ENCODE peak calls at places on chromosomes 2 and 18, in nine cellular contexts. One of them, this sample, is unnamed.

GRCh38 chr18:50560681-50561629 is 1.1 kb downstream of the MAPK4 start:
- DNase-seq in psoas muscle: no peak
- DNase-seq in IMR-90: no peak
- DNase-seq in left lung: peak; percentile 74
- DNase-seq in adrenal gland: peak; percentile 77
- DNase-seq in left ventricle myocardium inferior: no peak
- DNase-seq in neural progenitor cell: peak; percentile 61
- DNase-seq in spleen: no peak
- DNase-seq in ascending aorta: no peak
- DNase-seq in this sample: no peak

GRCh38 chr2:75595541-75596395 is 35.0 kb upstream of the EVA1A start:
- DNase-seq in left ventricle myocardium inferior: no peak
- DNase-seq in psoas muscle: no peak
- DNase-seq in adrenal gland: no peak
- DNase-seq in neural progenitor cell: no peak
- DNase-seq in spleen: no peak
- DNase-seq in left lung: no peak
- DNase-seq in IMR-90: peak; percentile 95
- DNase-seq in ascending aorta: no peak
- DNase-seq in this sample: no peak

GRCh38 chr18:9536354-9537152 is 61.2 kb downstream of the RALBP1 start:
- DNase-seq in ascending aorta: no peak
- DNase-seq in spleen: no peak
- DNase-seq in left ventricle myocardium inferior: no peak
- DNase-seq in IMR-90: peak; percentile 61
- DNase-seq in neural progenitor cell: no peak
- DNase-seq in adrenal gland: no peak
- DNase-seq in psoas muscle: no peak
- DNase-seq in left lung: no peak
- DNase-seq in this sample: no peak

GRCh38 chr18:58251416-58251815 is 207.4 kb downstream of the NEDD4L start:
- DNase-seq in adrenal gland: no peak
- DNase-seq in left ventricle myocardium inferior: no peak
- DNase-seq in left lung: no peak
- DNase-seq in psoas muscle: no peak
- DNase-seq in ascending aorta: no peak
- DNase-seq in spleen: no peak
- DNase-seq in IMR-90: peak; percentile 31
- DNase-seq in neural progenitor cell: no peak
- DNase-seq in this sample: no peak

GRCh38 chr2:73111300-73112025 is 1.3 kb downstream of the RAB11FIP5 start:
- DNase-seq in psoas muscle: peak; percentile 34
- DNase-seq in left lung: no peak
- DNase-seq in left ventricle myocardium inferior: no peak
- DNase-seq in spleen: peak; percentile 83
- DNase-seq in ascending aorta: peak; percentile 75
- DNase-seq in IMR-90: no peak
- DNase-seq in neural progenitor cell: peak; percentile 60
- DNase-seq in adrenal gland: peak; percentile 59
- DNase-seq in this sample: peak; percentile 66

GRCh38 chr2:167293172-167293781 is 405.0 kb downstream of the XIRP2 start:
- DNase-seq in IMR-90: peak; percentile 16
- DNase-seq in neural progenitor cell: peak; percentile 59
- DNase-seq in spleen: no peak
- DNase-seq in psoas muscle: peak; percentile 18
- DNase-seq in adrenal gland: no peak
- DNase-seq in left lung: peak; percentile 81
- DNase-seq in left ventricle myocardium inferior: no peak
- DNase-seq in ascending aorta: no peak
- DNase-seq in this sample: no peak

GRCh38 chr2:231648579-231649174 is 56.0 kb downstream of the TEX44 start:
- DNase-seq in left lung: peak; percentile 92
- DNase-seq in spleen: peak; percentile 89
- DNase-seq in adrenal gland: peak; percentile 69
- DNase-seq in left ventricle myocardium inferior: peak; percentile 70
- DNase-seq in ascending aorta: peak; percentile 82
- DNase-seq in neural progenitor cell: peak; percentile 69
- DNase-seq in psoas muscle: peak; percentile 72
- DNase-seq in IMR-90: peak; percentile 50
- DNase-seq in this sample: peak; percentile 63

GRCh38 chr2:81991282-81991681 is 1686.7 kb upstream of the LRRTM1 start:
- DNase-seq in adrenal gland: no peak
- DNase-seq in ascending aorta: no peak
- DNase-seq in left lung: no peak
- DNase-seq in psoas muscle: no peak
- DNase-seq in neural progenitor cell: no peak
- DNase-seq in IMR-90: no peak
- DNase-seq in left ventricle myocardium inferior: no peak
- DNase-seq in spleen: no peak
- DNase-seq in this sample: no peak

GRCh38 chr18:62179213-62179612 is 7.6 kb downstream of the PIGN start:
- DNase-seq in psoas muscle: no peak
- DNase-seq in spleen: no peak
- DNase-seq in ascending aorta: no peak
- DNase-seq in left lung: no peak
- DNase-seq in adrenal gland: no peak
- DNase-seq in left ventricle myocardium inferior: no peak
- DNase-seq in IMR-90: no peak
- DNase-seq in neural progenitor cell: no peak
- DNase-seq in this sample: no peak

GRCh38 chr18:44866103-44866502 is 185.4 kb downstream of the SETBP1 start:
- DNase-seq in IMR-90: no peak
- DNase-seq in ascending aorta: no peak
- DNase-seq in adrenal gland: no peak
- DNase-seq in psoas muscle: no peak
- DNase-seq in neural progenitor cell: no peak
- DNase-seq in spleen: no peak
- DNase-seq in left lung: no peak
- DNase-seq in left ventricle myocardium inferior: no peak
- DNase-seq in this sample: no peak

GRCh38 chr18:22816266-22817176 is 116.6 kb upstream of the RBBP8 start:
- DNase-seq in adrenal gland: no peak
- DNase-seq in left lung: peak; percentile 66
- DNase-seq in ascending aorta: no peak
- DNase-seq in left ventricle myocardium inferior: no peak
- DNase-seq in psoas muscle: no peak
- DNase-seq in IMR-90: no peak
- DNase-seq in neural progenitor cell: no peak
- DNase-seq in spleen: no peak
- DNase-seq in this sample: no peak

GRCh38 chr2:140504596-140504995 is 1626.2 kb downstream of the LRP1B start:
- DNase-seq in neural progenitor cell: no peak
- DNase-seq in left ventricle myocardium inferior: no peak
- DNase-seq in spleen: no peak
- DNase-seq in IMR-90: no peak
- DNase-seq in adrenal gland: no peak
- DNase-seq in left lung: no peak
- DNase-seq in psoas muscle: no peak
- DNase-seq in ascending aorta: no peak
- DNase-seq in this sample: no peak

GRCh38 chr18:22831441-22831904 is 101.7 kb upstream of the RBBP8 start:
- DNase-seq in adrenal gland: no peak
- DNase-seq in spleen: no peak
- DNase-seq in ascending aorta: no peak
- DNase-seq in left ventricle myocardium inferior: no peak
- DNase-seq in left lung: no peak
- DNase-seq in psoas muscle: no peak
- DNase-seq in IMR-90: peak; percentile 91
- DNase-seq in neural progenitor cell: no peak
- DNase-seq in this sample: no peak

GRCh38 chr2:27961997-27962396 is 71.5 kb downstream of the BABAM2 start:
- DNase-seq in neural progenitor cell: no peak
- DNase-seq in left lung: no peak
- DNase-seq in left ventricle myocardium inferior: no peak
- DNase-seq in IMR-90: peak; percentile 67
- DNase-seq in ascending aorta: no peak
- DNase-seq in spleen: no peak
- DNase-seq in adrenal gland: peak; percentile 29
- DNase-seq in psoas muscle: no peak
- DNase-seq in this sample: no peak

GRCh38 chr2:102735431-102736130 is 26.2 kb upstream of the TMEM182 start:
- DNase-seq in adrenal gland: no peak
- DNase-seq in left ventricle myocardium inferior: no peak
- DNase-seq in spleen: no peak
- DNase-seq in neural progenitor cell: peak; percentile 39
- DNase-seq in psoas muscle: peak; percentile 18
- DNase-seq in IMR-90: peak; percentile 15
- DNase-seq in ascending aorta: no peak
- DNase-seq in left lung: no peak
- DNase-seq in this sample: no peak

GRCh38 chr2:446963-447540 is 159.2 kb upstream of the ALKAL2 start:
- DNase-seq in IMR-90: no peak
- DNase-seq in left ventricle myocardium inferior: no peak
- DNase-seq in adrenal gland: no peak
- DNase-seq in ascending aorta: no peak
- DNase-seq in left lung: no peak
- DNase-seq in psoas muscle: no peak
- DNase-seq in neural progenitor cell: peak; percentile 51
- DNase-seq in spleen: no peak
- DNase-seq in this sample: no peak

GRCh38 chr2:74572178-74572925 is 17.8 kb downstream of the DOK1 start:
- DNase-seq in neural progenitor cell: no peak
- DNase-seq in IMR-90: no peak
- DNase-seq in spleen: no peak
- DNase-seq in ascending aorta: no peak
- DNase-seq in left ventricle myocardium inferior: no peak
- DNase-seq in left lung: no peak
- DNase-seq in adrenal gland: no peak
- DNase-seq in psoas muscle: no peak
- DNase-seq in this sample: no peak
- TF ChIP-seq CTCF in neural progenitor cell: peak; percentile 42
- TF ChIP-seq CTCF in IMR-90: no peak
- TF ChIP-seq CTCF in spleen: no peak
- TF ChIP-seq CTCF in ascending aorta: no peak
- TF ChIP-seq CTCF in left ventricle myocardium inferior: no peak
- TF ChIP-seq CTCF in left lung: no peak
- TF ChIP-seq CTCF in adrenal gland: no peak
- TF ChIP-seq CTCF in psoas muscle: no peak
- TF ChIP-seq CTCF in this sample: no peak

GRCh38 chr2:11560806-11561205 is 27.0 kb downstream of the GREB1 start:
- DNase-seq in IMR-90: no peak
- DNase-seq in neural progenitor cell: no peak
- DNase-seq in ascending aorta: peak; percentile 15
- DNase-seq in adrenal gland: no peak
- DNase-seq in psoas muscle: no peak
- DNase-seq in left ventricle myocardium inferior: no peak
- DNase-seq in left lung: no peak
- DNase-seq in spleen: peak; percentile 19
- DNase-seq in this sample: no peak

GRCh38 chr2:11559066-11559785 is 25.4 kb downstream of the GREB1 start:
- DNase-seq in left ventricle myocardium inferior: no peak
- DNase-seq in adrenal gland: no peak
- DNase-seq in neural progenitor cell: peak; percentile 68
- DNase-seq in left lung: no peak
- DNase-seq in IMR-90: no peak
- DNase-seq in psoas muscle: no peak
- DNase-seq in spleen: peak; percentile 21
- DNase-seq in ascending aorta: peak; percentile 12
- DNase-seq in this sample: peak; percentile 42

GRCh38 chr2:11558206-11558886 is 24.5 kb downstream of the GREB1 start:
- DNase-seq in left lung: no peak
- DNase-seq in psoas muscle: peak; percentile 27
- DNase-seq in left ventricle myocardium inferior: no peak
- DNase-seq in adrenal gland: no peak
- DNase-seq in IMR-90: no peak
- DNase-seq in neural progenitor cell: no peak
- DNase-seq in spleen: peak; percentile 37
- DNase-seq in ascending aorta: peak; percentile 19
- DNase-seq in this sample: no peak

GRCh38 chr2:11562011-11562410 is 28.2 kb downstream of the GREB1 start:
- DNase-seq in spleen: no peak
- DNase-seq in left ventricle myocardium inferior: no peak
- DNase-seq in adrenal gland: peak; percentile 50
- DNase-seq in psoas muscle: no peak
- DNase-seq in ascending aorta: peak; percentile 50
- DNase-seq in neural progenitor cell: no peak
- DNase-seq in IMR-90: no peak
- DNase-seq in left lung: no peak
- DNase-seq in this sample: no peak

DNA sequence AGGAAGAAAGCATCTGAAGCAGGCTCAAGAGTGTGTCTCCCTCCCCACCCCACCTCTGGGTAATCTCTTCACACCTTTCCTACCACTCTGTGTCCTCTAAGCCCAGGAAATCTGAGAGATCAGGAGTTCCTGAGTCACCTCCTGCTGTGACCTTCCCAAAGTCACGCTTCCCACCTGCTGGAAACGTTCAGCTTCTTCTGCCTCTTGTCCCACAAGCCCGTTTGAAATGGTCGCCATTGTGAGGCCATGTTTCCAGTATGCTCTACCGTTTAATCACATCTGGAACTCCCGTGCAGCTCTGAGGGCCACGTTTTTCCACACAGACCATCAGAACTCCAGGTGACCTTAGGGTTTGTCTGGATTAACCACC is 25.9 kb downstream of the GREB1 start:
- DNase-seq in psoas muscle: no peak
- DNase-seq in left ventricle myocardium inferior: no peak
- DNase-seq in spleen: peak; percentile 22
- DNase-seq in ascending aorta: peak; percentile 25
- DNase-seq in adrenal gland: no peak
- DNase-seq in left lung: no peak
- DNase-seq in IMR-90: no peak
- DNase-seq in neural progenitor cell: no peak
- DNase-seq in this sample: peak; percentile 25
- H3K9me3 ChIP-seq in psoas muscle: no peaks in the 10 kb centered on the region
- H3K9me3 ChIP-seq in left ventricle myocardium inferior: no peaks in the 10 kb centered on the region
- H3K9me3 ChIP-seq in spleen: no peaks in the 10 kb centered on the region
- H3K9me3 ChIP-seq in ascending aorta: no peaks in the 10 kb centered on the region
- H3K9me3 ChIP-seq in adrenal gland: no peaks in the 10 kb centered on the region
- H3K9me3 ChIP-seq in left lung: no peaks in the 10 kb centered on the region
- H3K9me3 ChIP-seq in IMR-90: no peaks in the 10 kb centered on the region
- H3K9me3 ChIP-seq in neural progenitor cell: no peaks in the 10 kb centered on the region
- H3K9me3 ChIP-seq in this sample: no peaks in the 10 kb centered on the region

GRCh38 chr2:24351627-24351938 is 8.8 kb downstream of the ITSN2 start:
- DNase-seq in neural progenitor cell: no peak
- DNase-seq in spleen: no peak
- DNase-seq in left lung: no peak
- DNase-seq in IMR-90: no peak
- DNase-seq in left ventricle myocardium inferior: no peak
- DNase-seq in psoas muscle: no peak
- DNase-seq in adrenal gland: no peak
- DNase-seq in ascending aorta: no peak
- DNase-seq in this sample: no peak
- H3K4me1 ChIP-seq in neural progenitor cell: no peaks in the 10 kb centered on the region
- H3K4me1 ChIP-seq in spleen: peaks cover 99% of the 10 kb centered on the region
- H3K4me1 ChIP-seq in left lung: peaks cover 52% of the 10 kb centered on the region
- H3K4me1 ChIP-seq in IMR-90: no peaks in the 10 kb centered on the region
- H3K4me1 ChIP-seq in left ventricle myocardium inferior: peaks cover 75% of the 10 kb centered on the region
- H3K4me1 ChIP-seq in psoas muscle: peaks cover 62% of the 10 kb centered on the region
- H3K4me1 ChIP-seq in adrenal gland: peaks cover 7% of the 10 kb centered on the region
- H3K4me1 ChIP-seq in ascending aorta: peaks cover 33% of the 10 kb centered on the region
- H3K4me1 ChIP-seq in this sample: peaks cover 25% of the 10 kb centered on the region

GRCh38 chr18:63824220-63824525 is 49.0 kb downstream of the SERPINB7 start:
- DNase-seq in IMR-90: no peak
- DNase-seq in neural progenitor cell: no peak
- DNase-seq in spleen: no peak
- DNase-seq in psoas muscle: no peak
- DNase-seq in left lung: no peak
- DNase-seq in ascending aorta: no peak
- DNase-seq in adrenal gland: no peak
- DNase-seq in left ventricle myocardium inferior: no peak
- DNase-seq in this sample: no peak
- TF ChIP-seq CTCF in IMR-90: no peak
- TF ChIP-seq CTCF in neural progenitor cell: no peak
- TF ChIP-seq CTCF in spleen: no peak
- TF ChIP-seq CTCF in psoas muscle: no peak
- TF ChIP-seq CTCF in left lung: no peak
- TF ChIP-seq CTCF in ascending aorta: no peak
- TF ChIP-seq CTCF in adrenal gland: no peak
- TF ChIP-seq CTCF in left ventricle myocardium inferior: no peak
- TF ChIP-seq CTCF in this sample: no peak